ENCODE peak calls at places on chromosomes 4 and X, in five cellular contexts. One of them, this sample, is unnamed.

GRCh38 chrX:135973025-135973547 is 702 bp downstream of the MMGT1 start:
- DNase-seq in A673: peak
- DNase-seq in RWPE1: no peak
- DNase-seq in mesendoderm: no peak
- DNase-seq in uterus: no peak
- DNase-seq in this sample: no peak

GRCh38 chr4:138938371-138938699 is 77.2 kb upstream of the NOCT start:
- DNase-seq in A673: peak
- DNase-seq in RWPE1: peak
- DNase-seq in mesendoderm: peak
- DNase-seq in uterus: no peak
- DNase-seq in this sample: no peak

GRCh38 chr4:92303621-92304027 is at the start of gene GRID2:
- DNase-seq in A673: peak
- DNase-seq in RWPE1: peak
- DNase-seq in mesendoderm: peak
- DNase-seq in uterus: no peak
- DNase-seq in this sample: no peak

GRCh38 chrX:65073233-65073632 is 97.0 kb upstream of the ZC4H2 start:
- DNase-seq in A673: no peak
- DNase-seq in RWPE1: no peak
- DNase-seq in mesendoderm: no peak
- DNase-seq in uterus: no peak
- DNase-seq in this sample: no peak

GRCh38 chrX:117989512-117989911 is 127.1 kb downstream of the KLHL13 start:
- DNase-seq in A673: no peak
- DNase-seq in RWPE1: no peak
- DNase-seq in mesendoderm: no peak
- DNase-seq in uterus: no peak
- DNase-seq in this sample: no peak

GRCh38 chr4:95889662-95890061 is 49.8 kb downstream of the PDHA2 start:
- DNase-seq in A673: no peak
- DNase-seq in RWPE1: no peak
- DNase-seq in mesendoderm: peak
- DNase-seq in uterus: no peak
- DNase-seq in this sample: no peak

GRCh38 chr4:152485726-152486276 is 50.1 kb downstream of the FBXW7 start:
- DNase-seq in A673: no peak
- DNase-seq in RWPE1: no peak
- DNase-seq in mesendoderm: no peak
- DNase-seq in uterus: no peak
- DNase-seq in this sample: peak

GRCh38 chrX:134406230-134406794 is 53.7 kb upstream of the HPRT1 start:
- DNase-seq in A673: no peak
- DNase-seq in RWPE1: no peak
- DNase-seq in mesendoderm: peak
- DNase-seq in uterus: no peak
- DNase-seq in this sample: no peak

GRCh38 chr4:151144329-151145072 is 45.1 kb downstream of the RPS3A start:
- DNase-seq in A673: no peak
- DNase-seq in RWPE1: no peak
- DNase-seq in mesendoderm: no peak
- DNase-seq in uterus: no peak
- DNase-seq in this sample: no peak

GRCh38 chr4:182874946-182875345 is 42.2 kb downstream of the DCTD start:
- DNase-seq in A673: no peak
- DNase-seq in RWPE1: no peak
- DNase-seq in mesendoderm: no peak
- DNase-seq in uterus: no peak
- DNase-seq in this sample: no peak

GRCh38 chr4:17957689-17958088 is 63.9 kb downstream of the LCORL start:
- DNase-seq in A673: no peak
- DNase-seq in RWPE1: no peak
- DNase-seq in mesendoderm: no peak
- DNase-seq in uterus: no peak
- DNase-seq in this sample: no peak

GRCh38 chr4:968621-969394 is 4.6 kb downstream of the DGKQ start:
- DNase-seq in A673: no peak
- DNase-seq in RWPE1: no peak
- DNase-seq in mesendoderm: no peak
- DNase-seq in uterus: no peak
- DNase-seq in this sample: no peak

GRCh38 chr4:108486046-108486445 is 134.3 kb upstream of the RPL34 start:
- DNase-seq in A673: no peak
- DNase-seq in RWPE1: no peak
- DNase-seq in mesendoderm: no peak
- DNase-seq in uterus: no peak
- DNase-seq in this sample: no peak

GRCh38 chr4:108484187-108484586 is 136.2 kb upstream of the RPL34 start:
- DNase-seq in A673: no peak
- DNase-seq in RWPE1: no peak
- DNase-seq in mesendoderm: no peak
- DNase-seq in uterus: no peak
- DNase-seq in this sample: no peak

GRCh38 chr4:108483077-108483476 is 137.3 kb upstream of the RPL34 start:
- DNase-seq in A673: peak
- DNase-seq in RWPE1: no peak
- DNase-seq in mesendoderm: no peak
- DNase-seq in uterus: no peak
- DNase-seq in this sample: no peak

GRCh38 chr4:108480881-108481280 is 139.5 kb upstream of the RPL34 start:
- DNase-seq in A673: no peak
- DNase-seq in RWPE1: no peak
- DNase-seq in mesendoderm: no peak
- DNase-seq in uterus: no peak
- DNase-seq in this sample: no peak

GRCh38 chr4:108483650-108484049 is 136.7 kb upstream of the RPL34 start:
- DNase-seq in A673: no peak
- DNase-seq in RWPE1: no peak
- DNase-seq in mesendoderm: no peak
- DNase-seq in uterus: no peak
- DNase-seq in this sample: no peak
- H3K27ac ChIP-seq in A673: no peak
- H3K27ac ChIP-seq in RWPE1: no peak
- H3K27ac ChIP-seq in mesendoderm: no peak
- H3K27ac ChIP-seq in uterus: no peak
- H3K27ac ChIP-seq in this sample: no peak

DNA sequence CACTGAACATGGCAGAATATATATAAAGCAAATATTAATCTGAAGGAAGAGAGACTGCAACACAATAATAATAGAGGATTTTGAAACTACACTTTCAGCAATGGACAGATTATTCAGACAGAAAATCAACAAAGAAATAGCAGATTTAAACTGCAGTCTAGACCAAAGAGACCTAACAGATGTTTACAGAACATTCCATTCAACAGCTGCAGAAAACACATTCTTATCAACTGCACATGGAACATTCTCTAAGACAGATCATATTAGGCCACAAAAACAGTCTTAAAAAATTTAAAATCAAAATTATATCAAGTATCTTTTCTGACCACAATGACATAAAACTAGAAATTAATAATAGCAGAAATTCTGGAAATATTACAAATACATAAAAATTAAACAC is 27.1 kb downstream of the CENPE start:
- DNase-seq in A673: no peak
- DNase-seq in RWPE1: no peak
- DNase-seq in mesendoderm: no peak
- DNase-seq in uterus: no peak
- DNase-seq in this sample: no peak
- H3K27ac ChIP-seq in A673: no peak
- H3K27ac ChIP-seq in RWPE1: no peak
- H3K27ac ChIP-seq in mesendoderm: no peak
- H3K27ac ChIP-seq in uterus: no peak
- H3K27ac ChIP-seq in this sample: no peak

DNA sequence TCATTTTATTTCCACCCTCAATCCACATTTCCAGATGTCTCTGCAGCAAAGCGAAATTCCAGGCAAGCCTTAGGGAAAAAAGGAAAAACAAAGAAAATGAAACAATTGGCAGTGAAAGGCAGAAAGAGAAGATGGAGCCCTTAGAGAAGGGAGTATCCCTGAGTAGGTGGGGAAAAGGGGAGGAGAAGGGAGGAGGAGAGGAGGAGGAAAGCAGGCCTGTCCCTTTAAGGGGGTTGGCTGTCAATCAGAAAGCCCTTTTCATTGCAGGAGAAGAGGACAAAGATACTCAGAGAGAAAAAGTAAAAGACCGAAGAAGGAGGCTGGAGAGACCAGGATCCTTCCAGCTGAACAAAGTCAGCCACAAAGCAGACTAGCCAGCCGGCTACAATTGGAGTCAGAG is at the start of gene PLP1:
- DNase-seq in A673: no peak
- DNase-seq in RWPE1: no peak
- DNase-seq in mesendoderm: no peak
- DNase-seq in uterus: no peak
- DNase-seq in this sample: no peak
- H3K27ac ChIP-seq in A673: no peak
- H3K27ac ChIP-seq in RWPE1: no peak
- H3K27ac ChIP-seq in mesendoderm: no peak
- H3K27ac ChIP-seq in uterus: no peak
- H3K27ac ChIP-seq in this sample: no peak

GRCh38 chrX:7083021-7083420 is 64.5 kb upstream of the STS start:
- DNase-seq in A673: no peak
- DNase-seq in RWPE1: no peak
- DNase-seq in mesendoderm: no peak
- DNase-seq in uterus: no peak
- DNase-seq in this sample: no peak
- H3K27ac ChIP-seq in A673: no peak
- H3K27ac ChIP-seq in RWPE1: no peak
- H3K27ac ChIP-seq in mesendoderm: no peak
- H3K27ac ChIP-seq in uterus: no peak
- H3K27ac ChIP-seq in this sample: no peak

GRCh38 chr4:87697945-87698344 is 47.9 kb downstream of the DMP1 start:
- DNase-seq in A673: no peak
- DNase-seq in RWPE1: no peak
- DNase-seq in mesendoderm: no peak
- DNase-seq in uterus: no peak
- DNase-seq in this sample: no peak
- H3K27ac ChIP-seq in A673: no peak
- H3K27ac ChIP-seq in RWPE1: no peak
- H3K27ac ChIP-seq in mesendoderm: no peak
- H3K27ac ChIP-seq in uterus: no peak
- H3K27ac ChIP-seq in this sample: no peak

GRCh38 chr4:6332669-6333050 is 63.0 kb downstream of the WFS1 start:
- DNase-seq in A673: no peak
- DNase-seq in RWPE1: no peak
- DNase-seq in mesendoderm: no peak
- DNase-seq in uterus: no peak
- DNase-seq in this sample: no peak
- H3K27ac ChIP-seq in A673: no peak
- H3K27ac ChIP-seq in RWPE1: no peak
- H3K27ac ChIP-seq in mesendoderm: no peak
- H3K27ac ChIP-seq in uterus: no peak
- H3K27ac ChIP-seq in this sample: no peak

GRCh38 chrX:43224496-43224895 is 431.6 kb upstream of the MAOA start:
- DNase-seq in A673: no peak
- DNase-seq in RWPE1: peak
- DNase-seq in mesendoderm: no peak
- DNase-seq in uterus: no peak
- DNase-seq in this sample: no peak
- H3K27ac ChIP-seq in A673: no peak
- H3K27ac ChIP-seq in RWPE1: no peak
- H3K27ac ChIP-seq in mesendoderm: no peak
- H3K27ac ChIP-seq in uterus: no peak
- H3K27ac ChIP-seq in this sample: no peak

DNA sequence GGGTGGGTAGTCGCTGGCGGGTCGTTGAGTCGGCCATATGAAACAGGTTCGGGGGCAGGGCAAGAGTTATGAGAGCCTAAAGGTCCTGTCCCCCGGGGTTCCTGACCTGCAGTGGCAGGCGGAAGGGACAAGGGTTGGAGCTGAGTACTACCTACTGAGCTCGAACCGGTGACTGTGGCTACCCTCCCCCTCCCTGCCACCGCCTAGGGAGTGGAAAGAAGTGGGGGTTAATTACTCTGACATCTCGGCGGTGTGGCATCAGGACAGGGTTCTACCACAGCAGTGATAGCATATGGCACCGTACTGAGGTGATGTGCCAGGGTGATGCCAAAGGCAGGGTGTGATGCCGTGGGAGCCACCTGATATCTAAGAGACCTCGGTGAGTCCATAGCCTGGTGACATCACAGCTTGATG is 307 bp downstream of the ATG4A start:
- DNase-seq in A673: peak
- DNase-seq in RWPE1: no peak
- DNase-seq in mesendoderm: no peak
- DNase-seq in uterus: no peak
- DNase-seq in this sample: no peak
- H3K27ac ChIP-seq in A673: no peak
- H3K27ac ChIP-seq in RWPE1: peak
- H3K27ac ChIP-seq in mesendoderm: no peak
- H3K27ac ChIP-seq in uterus: no peak
- H3K27ac ChIP-seq in this sample: peak

DNA sequence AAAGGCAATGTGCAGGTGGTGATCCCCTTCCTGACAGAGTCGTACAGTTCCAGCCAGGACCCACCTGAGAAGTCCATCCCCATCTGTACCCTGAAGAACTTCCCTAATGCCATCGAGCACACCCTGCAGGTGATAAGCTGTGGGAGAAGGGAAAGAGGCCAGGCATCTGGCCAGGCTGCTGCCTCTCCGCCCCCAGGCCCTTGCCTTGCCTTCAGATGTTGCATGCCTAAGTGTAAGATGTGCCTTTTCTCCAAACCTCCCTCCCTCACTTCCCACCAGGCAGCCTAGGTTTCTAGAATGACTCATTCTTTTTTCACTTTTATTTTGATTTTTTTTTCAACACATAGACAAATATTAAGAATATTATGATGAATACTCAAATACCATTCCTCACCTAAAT is 12.2 kb upstream of the CDK16 start:
- DNase-seq in A673: no peak
- DNase-seq in RWPE1: no peak
- DNase-seq in mesendoderm: no peak
- DNase-seq in uterus: no peak
- DNase-seq in this sample: no peak
- H3K27ac ChIP-seq in A673: no peak
- H3K27ac ChIP-seq in RWPE1: peak
- H3K27ac ChIP-seq in mesendoderm: no peak
- H3K27ac ChIP-seq in uterus: no peak
- H3K27ac ChIP-seq in this sample: no peak

This sample was measured in epithelial cell of prostate.